ENCODE peak calls at places on chromosomes 12 and 14, in nine cellular contexts. H is body of pancreas, O is H1, U is testis, K is uterus, Q is Peyer's patch, W is heart left ventricle, T is gastrocnemius medialis, Y is IMR-90. V is an unnamed sample.

GRCh38 chr12:112838731-112839130 is 47.2 kb downstream of the RPH3A start:
- DNase-seq in H (no peak), O (no peak), U (no peak), K (no peak), Q (no peak), W (no peak), T (no peak), Y (no peak), V (no peak)

GRCh38 chr14:101689039-101689501 is 72.4 kb upstream of the PPP2R5C start:
- DNase-seq in H (no peak), O (no peak), U (no peak), K (no peak), Q (no peak), W (no peak), T (no peak), Y (no peak), V (no peak)

GRCh38 chr12:102960766-102961487 is 3.5 kb downstream of the ASCL1 start:
- DNase-seq in H (no peak), O (no peak), U (no peak), K (no peak), Q (no peak), W (no peak), T (no peak), Y (no peak), V (no peak)

GRCh38 chr12:27821259-27821973 is 41.4 kb upstream of the MANSC4 start:
- DNase-seq in H (peak; percentile 44), O (peak; percentile 17), U (peak; percentile 49), K (peak; percentile 21), Q (peak; percentile 22), W (no peak), T (no peak), Y (peak; percentile 85), V (no peak)

GRCh38 chr12:26651566-26652188 is 181.3 kb downstream of the ITPR2 start:
- DNase-seq in H (peak; percentile 52), O (peak; percentile 59), U (peak; percentile 67), K (peak; percentile 35), Q (peak; percentile 25), W (no peak), T (no peak), Y (peak; percentile 88), V (no peak)

GRCh38 chr12:80412343-80412953 is 31.6 kb upstream of the PTPRQ start:
- DNase-seq in H (no peak), O (no peak), U (no peak), K (no peak), Q (no peak), W (no peak), T (no peak), Y (peak; percentile 69), V (no peak)

GRCh38 chr14:74478996-74479635 is 14.0 kb downstream of the NPC2 start:
- DNase-seq in H (no peak), O (no peak), U (no peak), K (no peak), Q (no peak), W (no peak), T (no peak), Y (peak; percentile 42), V (no peak)

GRCh38 chr12:53676715-53677611 is 1.1 kb upstream of the ATP5MC2 start:
- DNase-seq in H (peak; percentile 43), O (no peak), U (peak; percentile 61), K (peak; percentile 66), Q (no peak), W (peak; percentile 50), T (peak; percentile 80), Y (peak; percentile 32), V (peak; percentile 60)

GRCh38 chr14:36666416-36667206 is 5.0 kb downstream of the PAX9 start:
- DNase-seq in H (no peak), O (no peak), U (no peak), K (no peak), Q (no peak), W (no peak), T (no peak), Y (no peak), V (no peak)

GRCh38 chr12:82687020-82687951 is 580 bp downstream of the TMTC2 start:
- DNase-seq in H (peak; percentile 76), O (no peak), U (peak; percentile 53), K (peak; percentile 23), Q (peak; percentile 56), W (peak; percentile 35), T (peak; percentile 12), Y (peak; percentile 9), V (no peak)

GRCh38 chr12:82688035-82688501 is 1.4 kb downstream of the TMTC2 start:
- DNase-seq in H (no peak), O (no peak), U (no peak), K (no peak), Q (no peak), W (no peak), T (no peak), Y (no peak), V (no peak)

GRCh38 chr12:82686223-82687019 is at the start of gene TMTC2:
- DNase-seq in H (peak; percentile 94), O (no peak), U (peak; percentile 95), K (peak; percentile 93), Q (peak; percentile 88), W (peak; percentile 92), T (peak; percentile 76), Y (peak; percentile 82), V (peak; percentile 96)

GRCh38 chr12:82688619-82689018 is 1.9 kb downstream of the TMTC2 start:
- DNase-seq in H (no peak), O (no peak), U (no peak), K (no peak), Q (no peak), W (no peak), T (no peak), Y (no peak), V (no peak)

DNA sequence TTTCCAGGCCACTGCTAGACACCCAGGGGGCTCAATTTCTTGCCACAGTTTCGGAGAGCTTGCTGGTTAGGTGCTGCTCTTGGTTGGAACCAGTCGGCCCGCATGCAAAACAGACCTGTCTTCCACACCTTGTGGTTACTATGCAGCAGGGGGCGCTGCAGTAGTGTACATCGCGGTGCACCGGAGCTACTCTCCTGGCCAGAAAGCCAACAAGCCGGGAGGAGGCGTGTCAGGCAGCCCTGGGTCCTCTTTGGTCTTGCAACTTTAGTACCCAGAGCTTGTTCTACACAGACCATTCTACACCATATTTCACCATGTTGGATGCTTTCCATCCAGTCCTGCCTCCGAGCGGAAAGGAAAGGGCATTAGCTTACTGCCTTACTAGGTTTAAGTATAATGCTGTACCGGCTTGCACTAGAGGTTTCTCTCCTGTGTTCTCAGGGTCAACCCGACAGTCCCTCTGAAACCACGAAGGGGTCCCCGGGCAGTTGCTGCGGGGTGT is 934 bp upstream of the TMTC2 start:
- DNase-seq in H (peak; percentile 97), O (peak; percentile 72), U (peak; percentile 99), K (peak; percentile 93), Q (peak; percentile 95), W (peak; percentile 96), T (peak; percentile 85), Y (peak; percentile 86), V (peak; percentile 97)
- TF ChIP-seq CTCF in H (peak; percentile 95), O (peak; percentile 93), U (peak; percentile 86), K (peak; percentile 89), Q (peak; percentile 83), W (peak; percentile 85), T (peak; percentile 67), Y (peak; percentile 90), V (peak; percentile 93)

DNA sequence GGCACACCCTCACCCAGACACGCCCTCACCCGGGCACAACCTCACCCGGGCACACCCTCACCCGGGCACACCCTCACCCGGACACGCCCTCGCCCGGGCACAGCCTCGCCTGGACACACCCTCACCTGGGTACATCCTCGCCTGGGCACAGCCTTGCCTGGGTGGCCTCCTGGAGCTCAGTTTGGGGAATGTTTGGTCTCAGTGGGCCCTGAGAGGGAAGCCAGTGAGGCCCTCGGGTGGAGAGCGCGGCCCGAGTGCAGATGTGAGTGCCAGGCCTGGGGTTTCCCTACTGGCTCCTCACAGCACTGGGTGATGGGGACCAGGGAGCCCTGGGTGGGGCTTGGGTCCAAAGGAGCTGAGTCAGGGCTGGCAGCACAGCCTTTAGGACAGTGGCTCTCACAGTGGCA is 23.8 kb downstream of the GALNT9 start:
- DNase-seq in H (no peak), O (no peak), U (no peak), K (no peak), Q (no peak), W (no peak), T (no peak), Y (no peak), V (no peak)
- H3K9me3 ChIP-seq in H (no peaks in the 10 kb centered on the region), O (peaks cover 6% of the 10 kb centered on the region), U (no peaks in the 10 kb centered on the region), K (no peaks in the 10 kb centered on the region), Q (no peaks in the 10 kb centered on the region), W (peaks cover 2% of the 10 kb centered on the region), T (no peaks in the 10 kb centered on the region), Y (peaks cover 4% of the 10 kb centered on the region), V (no peaks in the 10 kb centered on the region)

GRCh38 chr14:34628681-34629135 is 1.2 kb downstream of the SNX6 start:
- DNase-seq in H (no peak), O (no peak), U (peak; percentile 43), K (no peak), Q (no peak), W (peak; percentile 43), T (no peak), Y (peak; percentile 18), V (no peak)
- TF ChIP-seq POLR2A in H (no peak), O (no peak), U (no peak), K (no peak), Q (no peak), W (no peak), T (no peak), Y (no peak), V (no peak)

GRCh38 chr12:107668320-107668719 is 17.3 kb upstream of the PWP1 start:
- DNase-seq in H (no peak), O (no peak), U (no peak), K (no peak), Q (no peak), W (no peak), T (no peak), Y (peak; percentile 5), V (no peak)

GRCh38 chr12:107669946-107670345 is 15.7 kb upstream of the PWP1 start:
- DNase-seq in H (no peak), O (no peak), U (no peak), K (no peak), Q (no peak), W (no peak), T (no peak), Y (no peak), V (no peak)

GRCh38 chr12:107668743-107669142 is 16.9 kb upstream of the PWP1 start:
- DNase-seq in H (no peak), O (no peak), U (no peak), K (no peak), Q (no peak), W (no peak), T (no peak), Y (no peak), V (no peak)

GRCh38 chr12:107667464-107667863 is 18.1 kb upstream of the PWP1 start:
- DNase-seq in H (no peak), O (no peak), U (no peak), K (no peak), Q (no peak), W (no peak), T (no peak), Y (no peak), V (no peak)

DNA sequence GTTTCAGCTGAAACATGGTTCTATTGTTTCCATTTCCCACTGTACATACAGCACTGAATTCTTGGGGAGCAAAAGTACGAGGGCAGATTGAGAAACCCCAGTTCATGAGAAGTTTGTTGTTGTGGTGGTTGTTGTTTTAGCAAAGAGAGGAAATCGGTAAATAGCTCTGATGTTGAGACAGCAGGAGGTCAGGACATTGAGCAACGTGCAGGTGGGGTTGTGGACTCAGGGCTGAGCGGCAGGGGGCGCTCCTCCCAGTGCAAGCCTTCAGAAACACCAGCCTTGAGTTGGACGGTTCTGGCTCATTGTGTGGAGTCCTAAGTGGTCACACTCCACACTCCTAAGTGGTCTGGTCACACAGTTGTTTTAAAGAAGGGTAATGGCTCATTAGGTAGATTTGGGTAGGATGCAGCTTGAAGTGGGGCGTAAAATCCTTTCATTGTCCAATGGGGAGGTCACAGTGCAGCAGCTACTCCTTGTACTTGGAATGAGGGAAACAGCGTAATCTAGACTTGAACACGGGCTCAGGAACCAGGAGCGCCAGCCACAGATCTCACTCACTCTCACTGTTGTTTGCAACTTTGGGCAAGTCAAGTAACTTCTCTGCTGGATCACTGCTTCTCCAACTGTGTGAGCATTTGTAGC is 14.5 kb upstream of the PWP1 start:
- DNase-seq in H (peak; percentile 24), O (peak; percentile 43), U (peak; percentile 28), K (no peak), Q (no peak), W (no peak), T (no peak), Y (peak; percentile 7), V (peak; percentile 79)
- TF ChIP-seq CTCF in H (peak; percentile 38), O (peak; percentile 95), U (peak; percentile 26), K (no peak), Q (peak; percentile 42), W (peak; percentile 37), T (no peak), Y (peak; percentile 44), V (peak; percentile 70)